ENCODE peak calls at places on chromosomes 16 and 17, in nine cellular contexts. One of them, this sample, is unnamed.

GRCh38 chr16:79328327-79329162 is 272.0 kb downstream of the MAF start:
- DNase-seq in dermis blood vessel endothelial cell: no peak
- DNase-seq in bronchial epithelial cell: peak; percentile 3
- DNase-seq in cardiac fibroblast: no peak
- DNase-seq in NCI-H1417: no peak
- DNase-seq in central memory CD8-positive, alpha-beta T cell: no peak
- DNase-seq in NCI-H2081: no peak
- DNase-seq in small intestine: no peak
- DNase-seq in activated gamma-delta T cell: no peak
- DNase-seq in this sample: no peak

GRCh38 chr17:64403881-64404460 is 13.3 kb upstream of the PECAM1 start:
- DNase-seq in small intestine: no peak
- DNase-seq in activated gamma-delta T cell: no peak
- DNase-seq in central memory CD8-positive, alpha-beta T cell: no peak
- DNase-seq in NCI-H1417: no peak
- DNase-seq in NCI-H2081: no peak
- DNase-seq in bronchial epithelial cell: no peak
- DNase-seq in cardiac fibroblast: no peak
- DNase-seq in dermis blood vessel endothelial cell: no peak
- DNase-seq in this sample: no peak

GRCh38 chr17:72682597-72682996 is 409.9 kb downstream of the SLC39A11 start:
- DNase-seq in NCI-H1417: no peak
- DNase-seq in dermis blood vessel endothelial cell: no peak
- DNase-seq in cardiac fibroblast: peak; percentile 37
- DNase-seq in NCI-H2081: no peak
- DNase-seq in central memory CD8-positive, alpha-beta T cell: no peak
- DNase-seq in bronchial epithelial cell: peak; percentile 50
- DNase-seq in activated gamma-delta T cell: no peak
- DNase-seq in small intestine: peak; percentile 40
- DNase-seq in this sample: no peak

GRCh38 chr17:75159196-75160031 is 5.1 kb upstream of the JPT1 start:
- DNase-seq in NCI-H1417: no peak
- DNase-seq in bronchial epithelial cell: peak; percentile 97
- DNase-seq in dermis blood vessel endothelial cell: peak; percentile 24
- DNase-seq in small intestine: peak; percentile 65
- DNase-seq in cardiac fibroblast: peak; percentile 80
- DNase-seq in activated gamma-delta T cell: no peak
- DNase-seq in NCI-H2081: no peak
- DNase-seq in central memory CD8-positive, alpha-beta T cell: no peak
- DNase-seq in this sample: no peak

GRCh38 chr16:35714665-35715064 is 2255.3 kb downstream of the TP53TG3F start:
- DNase-seq in cardiac fibroblast: no peak
- DNase-seq in NCI-H2081: no peak
- DNase-seq in dermis blood vessel endothelial cell: no peak
- DNase-seq in bronchial epithelial cell: no peak
- DNase-seq in activated gamma-delta T cell: no peak
- DNase-seq in NCI-H1417: no peak
- DNase-seq in central memory CD8-positive, alpha-beta T cell: no peak
- DNase-seq in small intestine: no peak
- DNase-seq in this sample: no peak

GRCh38 chr16:86519649-86520316 is 9.5 kb downstream of the FOXF1 start:
- DNase-seq in NCI-H1417: peak; percentile 31
- DNase-seq in dermis blood vessel endothelial cell: peak; percentile 74
- DNase-seq in cardiac fibroblast: peak; percentile 71
- DNase-seq in small intestine: peak; percentile 39
- DNase-seq in central memory CD8-positive, alpha-beta T cell: no peak
- DNase-seq in bronchial epithelial cell: peak; percentile 31
- DNase-seq in NCI-H2081: peak; percentile 3
- DNase-seq in activated gamma-delta T cell: peak; percentile 22
- DNase-seq in this sample: no peak

GRCh38 chr17:5694507-5694906 is 110.2 kb upstream of the NLRP1 start:
- DNase-seq in small intestine: no peak
- DNase-seq in NCI-H2081: no peak
- DNase-seq in cardiac fibroblast: no peak
- DNase-seq in central memory CD8-positive, alpha-beta T cell: no peak
- DNase-seq in activated gamma-delta T cell: no peak
- DNase-seq in dermis blood vessel endothelial cell: no peak
- DNase-seq in NCI-H1417: no peak
- DNase-seq in bronchial epithelial cell: no peak
- DNase-seq in this sample: no peak

GRCh38 chr16:72124148-72124547 is 30.5 kb downstream of the DHX38 start:
- DNase-seq in small intestine: no peak
- DNase-seq in dermis blood vessel endothelial cell: no peak
- DNase-seq in bronchial epithelial cell: no peak
- DNase-seq in cardiac fibroblast: no peak
- DNase-seq in activated gamma-delta T cell: no peak
- DNase-seq in NCI-H2081: no peak
- DNase-seq in NCI-H1417: no peak
- DNase-seq in central memory CD8-positive, alpha-beta T cell: no peak
- DNase-seq in this sample: no peak

GRCh38 chr17:82789051-82789592 is 37.3 kb downstream of the TBCD start:
- DNase-seq in cardiac fibroblast: no peak
- DNase-seq in dermis blood vessel endothelial cell: no peak
- DNase-seq in small intestine: no peak
- DNase-seq in central memory CD8-positive, alpha-beta T cell: no peak
- DNase-seq in bronchial epithelial cell: no peak
- DNase-seq in NCI-H1417: no peak
- DNase-seq in NCI-H2081: no peak
- DNase-seq in activated gamma-delta T cell: no peak
- DNase-seq in this sample: no peak

GRCh38 chr17:38466346-38467315 is 38.4 kb downstream of the ARHGAP23 start:
- DNase-seq in cardiac fibroblast: no peak
- DNase-seq in bronchial epithelial cell: no peak
- DNase-seq in NCI-H2081: no peak
- DNase-seq in dermis blood vessel endothelial cell: no peak
- DNase-seq in small intestine: no peak
- DNase-seq in central memory CD8-positive, alpha-beta T cell: no peak
- DNase-seq in NCI-H1417: no peak
- DNase-seq in activated gamma-delta T cell: no peak
- DNase-seq in this sample: no peak

GRCh38 chr17:37388266-37388665 is 12.5 kb downstream of the C17orf78 start:
- DNase-seq in central memory CD8-positive, alpha-beta T cell: no peak
- DNase-seq in NCI-H2081: no peak
- DNase-seq in dermis blood vessel endothelial cell: peak; percentile 28
- DNase-seq in NCI-H1417: no peak
- DNase-seq in cardiac fibroblast: peak; percentile 52
- DNase-seq in small intestine: no peak
- DNase-seq in activated gamma-delta T cell: no peak
- DNase-seq in bronchial epithelial cell: peak; percentile 34
- DNase-seq in this sample: no peak

GRCh38 chr16:4270595-4270994 is 2.2 kb downstream of the TFAP4 start:
- DNase-seq in NCI-H2081: no peak
- DNase-seq in dermis blood vessel endothelial cell: no peak
- DNase-seq in bronchial epithelial cell: no peak
- DNase-seq in small intestine: no peak
- DNase-seq in NCI-H1417: no peak
- DNase-seq in activated gamma-delta T cell: no peak
- DNase-seq in cardiac fibroblast: no peak
- DNase-seq in central memory CD8-positive, alpha-beta T cell: no peak
- DNase-seq in this sample: no peak

GRCh38 chr17:4747847-4748246 is 8.1 kb upstream of the CXCL16 start:
- DNase-seq in dermis blood vessel endothelial cell: peak; percentile 64
- DNase-seq in cardiac fibroblast: no peak
- DNase-seq in NCI-H1417: no peak
- DNase-seq in NCI-H2081: no peak
- DNase-seq in activated gamma-delta T cell: no peak
- DNase-seq in small intestine: no peak
- DNase-seq in central memory CD8-positive, alpha-beta T cell: no peak
- DNase-seq in bronchial epithelial cell: no peak
- DNase-seq in this sample: no peak

GRCh38 chr16:28062261-28063046 is 1.1 kb downstream of the GSG1L start:
- DNase-seq in activated gamma-delta T cell: no peak
- DNase-seq in NCI-H1417: no peak
- DNase-seq in bronchial epithelial cell: no peak
- DNase-seq in small intestine: no peak
- DNase-seq in dermis blood vessel endothelial cell: no peak
- DNase-seq in central memory CD8-positive, alpha-beta T cell: no peak
- DNase-seq in NCI-H2081: no peak
- DNase-seq in cardiac fibroblast: no peak
- DNase-seq in this sample: no peak

GRCh38 chr17:75011788-75012319 is 616 bp upstream of the MRPL58 start:
- DNase-seq in small intestine: no peak
- DNase-seq in bronchial epithelial cell: no peak
- DNase-seq in activated gamma-delta T cell: no peak
- DNase-seq in cardiac fibroblast: peak; percentile 74
- DNase-seq in NCI-H2081: peak; percentile 89
- DNase-seq in NCI-H1417: peak; percentile 51
- DNase-seq in central memory CD8-positive, alpha-beta T cell: no peak
- DNase-seq in dermis blood vessel endothelial cell: peak; percentile 62
- DNase-seq in this sample: no peak

This sample was measured in AG09309.